ENCODE peak calls at places on chromosome 16, in eight cellular contexts. V is tibial nerve; U is H7; F is psoas muscle; H is fibroblast of lung; S is CD4-positive, CD25-positive, alpha-beta regulatory T cell; T is vagina; A is mesenchymal stem cell. P is an unnamed sample. For H3K36me3, the result is how much of the 10 kb centered on the place peaks cover.

GRCh38 chr16:15046692-15047376 is 9.0 kb downstream of the NTAN1 start:
- DNase-seq in A (no peak), F (no peak), T (no peak), U (no peak), H (no peak), V (no peak), S (no peak), P (no peak)

GRCh38 chr16:23171234-23171948 is 11.2 kb upstream of the SCNN1G start:
- DNase-seq in S (no peak), A (no peak), F (no peak), V (no peak), H (peak), T (no peak), U (no peak), P (no peak)

GRCh38 chr16:77414752-77415231 is 20.0 kb downstream of the ADAMTS18 start:
- DNase-seq in U (no peak), T (no peak), A (no peak), S (no peak), V (no peak), F (no peak), H (peak), P (no peak)

GRCh38 chr16:89598199-89598598 is 15.2 kb upstream of the DPEP1 start:
- DNase-seq in V (no peak), F (no peak), U (no peak), H (no peak), T (no peak), S (no peak), A (peak), P (no peak)

GRCh38 chr16:71564377-71564967 is 12.4 kb downstream of the TAT start:
- DNase-seq in S (no peak), F (peak), T (no peak), V (peak), A (no peak), H (no peak), U (no peak), P (no peak)

GRCh38 chr16:88560722-88561484 is 9.3 kb upstream of the ZC3H18 start:
- DNase-seq in U (peak), F (no peak), A (peak), T (no peak), V (no peak), H (peak), S (no peak), P (no peak)

GRCh38 chr16:81693047-81693446 is 86.0 kb upstream of the PLCG2 start:
- DNase-seq in S (no peak), F (no peak), T (no peak), H (peak), U (no peak), A (no peak), V (no peak), P (no peak)

GRCh38 chr16:87384162-87384999 is 805 bp upstream of the FBXO31 start:
- DNase-seq in F (peak), U (peak), T (no peak), A (no peak), S (no peak), V (no peak), H (no peak), P (peak)

GRCh38 chr16:52117171-52117570 is 429.8 kb downstream of the TOX3 start:
- DNase-seq in U (no peak), H (no peak), T (no peak), A (no peak), S (no peak), V (no peak), F (no peak), P (no peak)

GRCh38 chr16:6957676-6958075 is 375.0 kb upstream of the RBFOX1 start:
- DNase-seq in F (no peak), T (no peak), S (no peak), U (no peak), H (no peak), V (no peak), A (no peak), P (no peak)

GRCh38 chr16:69522732-69523404 is 42.9 kb upstream of the NFAT5 start:
- DNase-seq in T (no peak), H (no peak), U (peak), S (peak), V (no peak), F (no peak), A (no peak), P (no peak)

GRCh38 chr16:57969451-57970123 is 1.3 kb downstream of the CNGB1 start:
- DNase-seq in U (no peak), S (no peak), A (no peak), F (peak), T (no peak), V (no peak), H (no peak), P (no peak)

GRCh38 chr16:49471038-49471727 is 97.6 kb downstream of the C16orf78 start:
- DNase-seq in H (no peak), T (peak), U (no peak), A (no peak), V (no peak), F (no peak), S (no peak), P (peak)

GRCh38 chr16:71367243-71367976 is 8.9 kb downstream of the CALB2 start:
- DNase-seq in H (peak), A (peak), U (peak), T (no peak), F (peak), S (peak), V (no peak), P (no peak)

GRCh38 chr16:55567382-55567781 is 898 bp downstream of the CAPNS2 start:
- DNase-seq in U (no peak), T (no peak), S (no peak), A (peak), V (peak), F (no peak), H (no peak), P (no peak)

GRCh38 chr16:53803451-53803850 is 99.5 kb downstream of the FTO start:
- DNase-seq in U (no peak), H (no peak), V (no peak), T (no peak), A (no peak), S (no peak), F (no peak), P (no peak)

GRCh38 chr16:23827245-23827543 is 8.6 kb upstream of the PRKCB start:
- DNase-seq in A (no peak), F (no peak), U (no peak), V (no peak), T (no peak), H (no peak), S (peak), P (no peak)

GRCh38 chr16:627458-628239 is 3.1 kb upstream of the WFIKKN1 start:
- DNase-seq in S (no peak), F (peak), T (no peak), V (no peak), H (no peak), A (no peak), U (no peak), P (peak)

GRCh38 chr16:24970708-24971107 is 44.5 kb downstream of the ARHGAP17 start:
- DNase-seq in A (no peak), T (no peak), U (no peak), H (no peak), S (no peak), V (no peak), F (no peak), P (no peak)

DNA sequence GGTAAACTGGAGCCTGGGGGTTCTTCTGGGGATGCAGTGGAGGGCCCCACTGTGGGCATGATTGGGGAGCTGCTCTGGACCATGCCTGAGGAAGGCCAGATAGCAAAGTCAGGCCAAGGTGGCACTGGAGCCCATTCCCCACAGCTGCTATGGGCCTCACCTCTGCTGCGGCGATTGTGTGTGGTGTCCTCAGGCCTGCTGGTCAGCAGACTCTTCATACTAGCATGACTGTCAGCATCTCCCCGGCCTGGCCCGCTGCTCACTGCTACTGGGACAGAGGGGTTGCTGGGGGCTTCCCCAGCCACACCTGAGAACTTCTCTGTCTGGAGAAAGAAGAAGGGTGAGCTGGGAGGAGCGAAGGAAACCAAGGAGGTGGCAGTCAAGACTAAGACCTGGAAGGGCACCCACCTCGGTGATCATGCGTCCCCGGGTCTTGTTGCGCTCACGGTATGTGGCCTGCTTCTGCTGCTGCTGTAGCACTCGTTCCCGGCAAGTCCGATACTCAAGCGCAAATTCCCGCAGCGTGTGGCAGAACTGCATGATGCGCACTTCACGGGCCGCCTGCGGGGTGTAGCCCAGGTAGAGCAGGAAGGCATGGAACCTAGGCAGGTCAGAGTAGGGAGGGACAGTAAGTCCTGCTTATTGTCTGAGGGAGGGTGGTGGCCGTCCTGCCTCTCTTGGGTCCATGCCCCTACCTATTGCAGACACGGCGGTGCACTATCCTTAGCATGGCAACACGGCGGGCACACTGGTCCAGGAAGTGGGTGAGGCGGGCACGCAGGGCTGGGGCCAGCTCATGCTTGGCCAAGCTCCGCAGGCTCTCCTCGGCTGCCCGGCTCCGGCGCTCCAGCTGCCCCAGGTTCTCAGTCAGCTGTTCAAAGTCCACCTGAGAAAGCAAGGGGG is 3.2 kb downstream of the TMEM208 start:
- DNase-seq in T (no peak), S (no peak), V (no peak), F (peak), U (no peak), H (no peak), A (no peak), P (no peak)
- H3K36me3 ChIP-seq in T (half or more), S (under half), V (half or more), F (half or more), U (under half), H (under half), A (half or more), P (half or more)

GRCh38 chr16:11688520-11688886 is 20.2 kb downstream of the SNN start:
- DNase-seq in S (no peak), A (no peak), F (no peak), V (no peak), T (no peak), H (no peak), U (no peak), P (peak)

GRCh38 chr16:11687606-11688519 is 19.6 kb downstream of the SNN start:
- DNase-seq in U (no peak), V (no peak), T (no peak), H (no peak), A (no peak), S (no peak), F (no peak), P (no peak)

GRCh38 chr16:11686713-11687112 is 18.5 kb downstream of the SNN start:
- DNase-seq in S (no peak), V (no peak), U (no peak), H (no peak), A (no peak), T (no peak), F (no peak), P (no peak)

GRCh38 chr16:11684231-11685025 is 16.2 kb downstream of the SNN start:
- DNase-seq in F (no peak), V (no peak), S (no peak), A (no peak), H (no peak), T (no peak), U (no peak), P (peak)

GRCh38 chr16:11685844-11686618 is 17.8 kb downstream of the SNN start:
- DNase-seq in H (peak), U (no peak), F (no peak), V (no peak), A (peak), S (no peak), T (no peak), P (peak)
- H3K36me3 ChIP-seq in H (under half), U (under half), F (half or more), V (half or more), A (half or more), S (half or more), T (half or more), P (half or more)

DNA sequence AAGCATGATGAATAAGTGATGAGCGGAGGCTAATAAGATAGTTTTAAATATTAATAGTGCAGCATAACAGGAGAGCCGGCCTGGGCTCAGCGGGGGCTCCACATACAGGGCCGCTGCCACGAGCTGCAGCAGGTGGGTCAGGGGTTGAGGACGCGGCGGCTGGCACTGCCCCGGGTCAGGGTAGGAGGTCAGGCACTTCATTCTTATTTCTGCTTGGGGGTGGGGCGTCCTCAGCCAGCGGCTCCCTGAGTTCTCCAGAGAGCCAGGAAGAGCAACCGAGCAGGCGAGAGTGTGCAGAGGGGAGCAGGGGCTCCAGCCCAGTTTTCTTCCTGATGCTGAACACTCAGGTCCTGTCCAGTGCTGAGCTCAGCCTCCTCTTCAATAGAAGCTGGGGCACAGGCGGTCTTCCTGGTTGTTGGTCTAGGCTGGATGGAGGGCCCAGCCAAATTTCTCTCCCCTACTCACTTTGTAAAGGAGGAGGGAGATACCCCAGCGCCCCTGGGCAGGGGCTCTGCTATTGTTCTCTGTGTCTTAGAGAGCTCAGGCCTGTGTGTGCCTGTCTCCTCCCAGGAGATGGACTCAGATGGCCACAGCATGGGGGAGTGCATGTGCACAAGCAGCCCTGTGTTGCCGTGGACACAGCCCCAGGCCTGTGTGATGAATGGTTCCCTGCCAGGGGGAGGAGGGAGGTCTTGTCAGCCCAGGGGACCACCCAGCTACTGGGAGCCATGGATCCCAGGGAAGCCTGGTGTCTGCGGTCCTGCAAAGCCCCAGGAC is 26.5 kb downstream of the GINS2 start:
- DNase-seq in S (no peak), F (no peak), T (no peak), U (peak), V (no peak), A (no peak), H (no peak), P (peak)
- H3K36me3 ChIP-seq in S (under half), F (half or more), T (half or more), U (half or more), V (half or more), A (half or more), H (under half), P (half or more)

DNA sequence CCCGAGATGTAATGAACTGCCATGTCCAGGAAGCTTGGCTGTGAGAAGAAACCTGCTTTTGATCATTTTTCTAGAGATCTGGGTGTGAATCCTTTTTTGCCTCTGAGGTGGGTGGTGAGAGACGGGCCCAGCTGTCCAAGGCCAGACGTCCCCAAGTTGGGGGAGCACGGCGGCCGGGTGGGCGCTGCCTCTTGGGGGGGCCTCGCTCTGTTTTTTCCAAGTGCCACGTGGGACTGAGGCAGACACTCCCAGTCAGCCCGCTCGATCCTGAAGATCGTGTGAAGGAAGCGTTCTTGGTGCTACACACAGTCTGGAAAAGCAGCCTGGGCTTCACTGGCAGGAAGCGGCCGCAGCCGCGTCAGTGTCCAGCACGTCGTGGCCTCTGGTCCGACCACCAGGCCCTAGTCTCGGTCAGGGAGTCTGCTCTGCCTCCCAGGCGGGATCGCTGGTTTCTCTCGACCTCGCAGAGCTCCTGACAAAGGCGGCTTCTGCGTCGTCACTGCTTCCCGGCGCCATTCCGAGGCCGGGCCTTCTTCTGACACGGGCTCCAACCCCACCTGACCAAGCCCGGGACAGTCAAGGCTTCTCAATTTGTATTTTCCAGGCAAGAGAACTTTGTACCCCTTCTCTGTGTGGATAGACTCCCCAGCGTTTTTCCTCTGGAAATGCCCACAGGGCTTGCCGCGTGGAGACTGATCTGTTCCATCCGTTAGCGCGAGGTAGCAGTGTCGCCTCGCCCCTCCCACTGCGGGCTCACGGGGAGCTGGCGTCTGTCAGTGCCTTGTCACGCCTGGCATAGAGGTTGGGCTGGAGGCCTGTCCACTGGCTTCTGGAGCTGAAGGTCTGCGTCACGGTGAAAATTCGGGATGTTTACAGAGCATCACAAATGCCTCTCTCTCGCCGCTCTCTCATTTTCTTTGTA is 12.4 kb downstream of the PRSS27 start:
- DNase-seq in V (no peak), S (no peak), F (no peak), H (no peak), A (no peak), T (no peak), U (no peak), P (no peak)
- H3K36me3 ChIP-seq in V (half or more), S (under half), F (under half), H (under half), A (half or more), T (under half), U (under half), P (half or more)

GRCh38 chr16:27528294-27528693 is 21.4 kb downstream of the GTF3C1 start:
- DNase-seq in F (no peak), T (no peak), S (no peak), H (no peak), V (no peak), A (no peak), U (no peak), P (no peak)
- H3K36me3 ChIP-seq in F (half or more), T (half or more), S (half or more), H (under half), V (half or more), A (half or more), U (under half), P (half or more)

DNA sequence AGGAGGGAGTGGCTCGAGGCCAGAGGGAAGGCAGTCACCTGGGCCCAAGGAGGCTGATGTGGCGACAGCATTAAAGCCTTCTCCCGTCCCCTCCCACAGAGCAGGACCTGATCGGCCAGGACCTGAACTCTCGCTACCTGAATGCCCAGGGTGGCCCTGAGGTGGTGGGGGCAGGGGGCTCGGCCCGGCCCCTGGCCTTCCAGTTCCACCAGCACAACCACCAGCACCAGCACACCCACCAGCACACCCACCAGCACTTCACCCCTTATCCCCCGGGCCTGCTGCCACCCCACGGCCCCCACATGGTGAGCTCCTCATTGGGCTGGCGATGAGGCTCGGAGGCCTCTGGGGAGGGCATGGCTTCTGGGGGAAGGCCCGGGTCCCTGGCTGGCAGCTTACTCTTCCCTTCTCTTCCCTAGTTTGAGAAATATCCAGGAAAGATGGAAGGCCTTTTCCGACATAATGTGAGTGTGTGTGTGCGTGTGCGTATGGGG is 6.4 kb downstream of the FBRS start:
- DNase-seq in H (no peak), U (peak), A (no peak), V (no peak), T (no peak), F (no peak), S (no peak), P (no peak)
- H3K36me3 ChIP-seq in H (half or more), U (under half), A (half or more), V (half or more), T (half or more), F (half or more), S (half or more), P (half or more)

GRCh38 chr16:11007714-11008240 is 63.4 kb downstream of the CLEC16A start:
- DNase-seq in U (no peak), A (no peak), S (no peak), F (no peak), H (no peak), T (no peak), V (no peak), P (no peak)
- H3K36me3 ChIP-seq in U (under half), A (under half), S (under half), F (under half), H (under half), T (under half), V (under half), P (under half)

DNA sequence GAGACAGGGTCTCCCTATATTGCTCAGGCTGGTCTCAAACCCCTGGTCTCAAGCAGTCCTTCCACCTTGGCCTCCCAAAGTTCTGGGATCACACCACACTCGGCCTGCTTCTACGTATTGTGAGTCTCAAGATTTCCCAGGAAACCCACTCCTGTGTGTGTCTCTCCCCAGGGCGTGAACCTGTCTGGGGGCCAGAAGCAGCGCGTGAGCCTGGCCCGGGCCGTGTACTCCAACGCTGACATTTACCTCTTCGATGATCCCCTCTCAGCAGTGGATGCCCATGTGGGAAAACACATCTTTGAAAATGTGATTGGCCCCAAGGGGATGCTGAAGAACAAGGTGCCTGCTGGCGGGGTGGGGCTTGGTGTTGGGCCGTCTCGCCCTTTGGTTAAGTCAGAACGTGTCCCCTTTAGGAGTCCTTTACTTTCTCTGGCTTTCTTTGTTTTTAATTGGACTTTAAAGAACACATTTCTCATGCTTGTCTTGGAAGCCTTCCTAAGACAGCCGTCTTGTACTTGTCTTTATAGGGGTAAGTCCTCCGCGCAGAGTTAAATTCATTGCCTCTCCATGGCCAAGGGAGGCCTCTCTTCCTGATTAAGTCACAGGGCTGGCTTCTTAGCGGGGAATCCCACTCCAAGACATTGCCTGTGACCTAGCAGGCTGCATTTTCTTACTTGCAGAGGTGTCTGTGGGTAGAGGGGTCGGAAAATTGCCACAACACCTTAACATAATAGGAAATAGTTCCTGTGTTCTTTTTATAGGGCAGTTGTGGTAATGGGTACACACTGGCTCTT is 136.4 kb downstream of the ABCC6 start:
- DNase-seq in F (no peak), A (no peak), H (no peak), U (no peak), S (no peak), T (no peak), V (no peak), P (no peak)
- H3K36me3 ChIP-seq in F (half or more), A (half or more), H (under half), U (under half), S (half or more), T (under half), V (half or more), P (half or more)